ENCODE peak calls at places on chromosomes 7 and 10, in ten cellular contexts. B, K, X, A, Z, J, W, Q, O and I are unnamed samples. For H3K27me3, the result is how much of the 10 kb centered on the place peaks cover.

GRCh38 chr7:46545790-46546189 is 624.7 kb upstream of the IGFBP3 start:
- DNase-seq in B (no peak), K (no peak), X (no peak), A (no peak), Z (no peak), J (peak), W (no peak), Q (no peak), O (peak), I (no peak)

GRCh38 chr7:74587435-74588126 is 69.9 kb upstream of the GTF2I start:
- DNase-seq in B (peak), K (peak), X (peak), A (peak), Z (peak), J (peak), W (peak), Q (peak), O (no peak), I (peak)

GRCh38 chr10:124217906-124218769 is 124.7 kb upstream of the CHST15 start:
- DNase-seq in B (no peak), K (no peak), X (no peak), A (peak), Z (no peak), J (no peak), W (no peak), Q (no peak), O (no peak), I (no peak)

GRCh38 chr10:96333091-96333490 is 25.7 kb downstream of the OPALIN start:
- DNase-seq in B (no peak), K (no peak), X (no peak), A (no peak), Z (no peak), J (no peak), W (no peak), Q (no peak), O (no peak), I (no peak)

GRCh38 chr7:131007439-131008330 is 273.7 kb upstream of the KLF14 start:
- DNase-seq in B (peak), K (peak), X (peak), A (peak), Z (peak), J (no peak), W (no peak), Q (peak), O (peak), I (peak)

GRCh38 chr10:130658687-130659290 is 522.6 kb downstream of the GLRX3 start:
- DNase-seq in B (no peak), K (no peak), X (no peak), A (no peak), Z (no peak), J (no peak), W (no peak), Q (no peak), O (no peak), I (no peak)

GRCh38 chr7:24932815-24933214 is 47.2 kb downstream of the OSBPL3 start:
- DNase-seq in B (no peak), K (no peak), X (no peak), A (peak), Z (no peak), J (no peak), W (no peak), Q (no peak), O (no peak), I (no peak)

GRCh38 chr10:50541317-50541716 is 82.4 kb downstream of the SGMS1 start:
- DNase-seq in B (no peak), K (no peak), X (no peak), A (no peak), Z (no peak), J (no peak), W (no peak), Q (no peak), O (no peak), I (no peak)

GRCh38 chr10:116715396-116715795 is 27.0 kb downstream of the HSPA12A start:
- DNase-seq in B (no peak), K (no peak), X (no peak), A (no peak), Z (no peak), J (no peak), W (no peak), Q (no peak), O (no peak), I (no peak)

GRCh38 chr10:71424496-71425194 is 27.9 kb downstream of the CDH23 start:
- DNase-seq in B (no peak), K (no peak), X (no peak), A (no peak), Z (no peak), J (no peak), W (no peak), Q (no peak), O (peak), I (no peak)

GRCh38 chr10:67789769-67790168 is 48.2 kb downstream of the DNAJC12 start:
- DNase-seq in B (no peak), K (no peak), X (no peak), A (no peak), Z (no peak), J (no peak), W (no peak), Q (no peak), O (no peak), I (no peak)

GRCh38 chr10:99115703-99116102 is 119.9 kb downstream of the HPSE2 start:
- DNase-seq in B (no peak), K (no peak), X (no peak), A (no peak), Z (no peak), J (no peak), W (no peak), Q (no peak), O (no peak), I (no peak)

GRCh38 chr10:129993621-129994020 is 29.5 kb upstream of the EBF3 start:
- DNase-seq in B (no peak), K (no peak), X (no peak), A (no peak), Z (no peak), J (no peak), W (no peak), Q (no peak), O (no peak), I (no peak)

GRCh38 chr7:13099197-13099795 is 411.9 kb downstream of the ARL4A start:
- DNase-seq in B (no peak), K (no peak), X (no peak), A (no peak), Z (no peak), J (peak), W (no peak), Q (no peak), O (no peak), I (no peak)

GRCh38 chr7:74452748-74453320 is 872 bp upstream of the GTF2IRD1 start:
- DNase-seq in B (peak), K (peak), X (peak), A (no peak), Z (peak), J (no peak), W (peak), Q (peak), O (no peak), I (peak)

GRCh38 chr10:18949391-18949790 is 99.2 kb upstream of the MALRD1 start:
- DNase-seq in B (no peak), K (no peak), X (no peak), A (no peak), Z (no peak), J (peak), W (no peak), Q (no peak), O (no peak), I (no peak)

GRCh38 chr7:155291729-155292128 is 5.9 kb upstream of the INSIG1 start:
- DNase-seq in B (no peak), K (no peak), X (no peak), A (no peak), Z (no peak), J (no peak), W (no peak), Q (no peak), O (no peak), I (no peak)

GRCh38 chr7:55304363-55304762 is 60.8 kb upstream of the LANCL2 start:
- DNase-seq in B (no peak), K (no peak), X (no peak), A (no peak), Z (no peak), J (no peak), W (no peak), Q (no peak), O (no peak), I (no peak)

GRCh38 chr7:68192941-68193340 is 1196.3 kb downstream of the TYW1 start:
- DNase-seq in B (no peak), K (no peak), X (peak), A (no peak), Z (no peak), J (no peak), W (no peak), Q (no peak), O (no peak), I (no peak)

GRCh38 chr7:155369-156000 is 36.9 kb upstream of the FAM20C start:
- DNase-seq in B (no peak), K (no peak), X (no peak), A (no peak), Z (no peak), J (no peak), W (peak), Q (no peak), O (no peak), I (no peak)

GRCh38 chr7:46169384-46169755 is 248.3 kb upstream of the IGFBP3 start:
- DNase-seq in B (no peak), K (no peak), X (no peak), A (no peak), Z (no peak), J (no peak), W (no peak), Q (no peak), O (no peak), I (no peak)

GRCh38 chr10:49713266-49713665 is 33.8 kb downstream of the C10orf53 start:
- DNase-seq in B (no peak), K (no peak), X (no peak), A (no peak), Z (no peak), J (no peak), W (no peak), Q (no peak), O (no peak), I (no peak)

GRCh38 chr10:79402951-79403350 is 42.5 kb downstream of the ZCCHC24 start:
- DNase-seq in B (peak), K (no peak), X (no peak), A (no peak), Z (peak), J (no peak), W (peak), Q (no peak), O (no peak), I (peak)
- H3K4me3 ChIP-seq in B (no peak), K (no peak), X (no peak), A (no peak), Z (no peak), J (no peak), W (no peak), Q (no peak), O (no peak), I (no peak)

GRCh38 chr10:101061814-101062230 is at the start of gene KAZALD1:
- DNase-seq in B (no peak), K (no peak), X (no peak), A (no peak), Z (no peak), J (no peak), W (no peak), Q (no peak), O (no peak), I (no peak)
- H3K27me3 ChIP-seq in B (under half), K (under half), X (under half), A (half or more), Z (under half), J (under half), W (under half), Q (under half), O (under half), I (under half)

GRCh38 chr10:125719173-125720001 is at the start of gene EDRF1:
- DNase-seq in B (peak), K (peak), X (peak), A (peak), Z (peak), J (peak), W (peak), Q (peak), O (peak), I (peak)

GRCh38 chr10:125726914-125727313 is 7.4 kb downstream of the EDRF1 start:
- DNase-seq in B (no peak), K (no peak), X (no peak), A (no peak), Z (no peak), J (no peak), W (no peak), Q (no peak), O (no peak), I (no peak)

GRCh38 chr10:125722811-125723210 is 3.3 kb downstream of the EDRF1 start:
- DNase-seq in B (no peak), K (no peak), X (no peak), A (no peak), Z (no peak), J (no peak), W (no peak), Q (no peak), O (no peak), I (no peak)

GRCh38 chr10:125720002-125720382 is 483 bp downstream of the EDRF1 start:
- DNase-seq in B (no peak), K (no peak), X (peak), A (no peak), Z (no peak), J (no peak), W (no peak), Q (peak), O (no peak), I (no peak)

DNA sequence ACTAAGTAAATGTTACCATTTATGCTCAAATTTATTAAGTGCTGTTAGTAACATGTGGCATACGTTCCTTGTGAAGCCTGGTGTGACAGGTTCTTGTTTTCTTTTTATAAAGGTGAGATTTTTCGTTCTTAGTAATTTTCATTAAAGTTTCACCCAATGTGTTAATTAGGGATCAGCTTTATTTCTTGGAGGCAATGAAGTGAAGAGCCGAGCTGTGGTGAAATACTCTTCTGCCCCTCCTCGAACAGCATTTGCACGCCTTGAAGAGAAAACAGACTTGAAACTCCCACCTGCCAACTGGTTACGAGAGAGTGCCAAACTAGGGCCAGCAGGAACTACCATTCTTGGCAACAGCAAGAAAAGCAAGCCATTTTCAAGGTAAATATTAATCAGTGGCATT is 1.5 kb downstream of the EDRF1 start:
- DNase-seq in B (no peak), K (no peak), X (no peak), A (no peak), Z (no peak), J (no peak), W (no peak), Q (no peak), O (no peak), I (no peak)
- H3K4me3 ChIP-seq in B (no peak), K (no peak), X (no peak), A (peak), Z (peak), J (no peak), W (no peak), Q (peak), O (no peak), I (no peak)

GRCh38 chr7:106029941-106030340 is 66.9 kb downstream of the CDHR3 start:
- DNase-seq in B (no peak), K (no peak), X (no peak), A (no peak), Z (no peak), J (no peak), W (no peak), Q (no peak), O (no peak), I (no peak)
- H3K27me3 ChIP-seq in B (under half), K (under half), X (under half), A (under half), Z (under half), J (under half), W (under half), Q (under half), O (under half), I (under half)

DNA sequence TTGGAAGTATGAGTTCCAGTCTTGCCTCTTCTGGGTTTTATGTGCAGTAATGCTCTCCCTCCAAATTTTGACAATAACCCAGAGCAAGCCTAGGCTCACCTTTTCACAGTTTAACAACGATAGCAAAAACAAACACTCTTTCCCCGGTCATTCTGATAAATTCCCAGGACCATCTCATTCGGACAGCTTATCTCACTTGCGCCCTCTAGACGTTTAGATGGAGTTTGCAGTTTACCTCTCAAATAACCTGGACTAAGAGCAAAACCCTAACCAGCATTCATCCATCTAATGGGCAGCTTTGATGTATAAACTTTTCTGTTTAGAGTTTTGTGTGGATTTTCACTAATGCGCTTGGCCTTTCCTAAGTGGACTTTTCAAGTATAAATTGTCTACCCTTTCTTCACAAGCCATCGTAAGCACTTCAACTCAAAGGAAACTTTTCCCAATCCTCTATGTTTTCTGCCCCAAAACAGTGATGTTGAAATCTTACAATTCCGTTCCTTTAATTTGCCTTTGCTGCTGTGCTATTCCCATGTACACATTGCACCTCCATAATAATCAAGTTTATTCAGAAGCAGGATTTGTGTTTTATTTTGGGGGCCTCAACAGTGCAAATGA is 114.9 kb downstream of the HDAC9 start:
- DNase-seq in B (no peak), K (peak), X (peak), A (peak), Z (no peak), J (no peak), W (no peak), Q (no peak), O (peak), I (no peak)
- H3K4me3 ChIP-seq in B (no peak), K (no peak), X (no peak), A (no peak), Z (no peak), J (no peak), W (no peak), Q (no peak), O (no peak), I (no peak)

GRCh38 chr7:66219805-66220204 is 14.7 kb downstream of the TPST1 start:
- DNase-seq in B (no peak), K (no peak), X (no peak), A (no peak), Z (no peak), J (no peak), W (no peak), Q (no peak), O (no peak), I (no peak)

GRCh38 chr7:66213637-66214036 is 8.5 kb downstream of the TPST1 start:
- DNase-seq in B (no peak), K (no peak), X (no peak), A (no peak), Z (no peak), J (no peak), W (no peak), Q (no peak), O (no peak), I (no peak)

GRCh38 chr7:66211429-66211828 is 6.3 kb downstream of the TPST1 start:
- DNase-seq in B (no peak), K (no peak), X (no peak), A (no peak), Z (no peak), J (no peak), W (no peak), Q (no peak), O (no peak), I (no peak)

GRCh38 chr7:66221442-66221841 is 16.3 kb downstream of the TPST1 start:
- DNase-seq in B (no peak), K (no peak), X (no peak), A (no peak), Z (no peak), J (no peak), W (no peak), Q (no peak), O (no peak), I (no peak)

DNA sequence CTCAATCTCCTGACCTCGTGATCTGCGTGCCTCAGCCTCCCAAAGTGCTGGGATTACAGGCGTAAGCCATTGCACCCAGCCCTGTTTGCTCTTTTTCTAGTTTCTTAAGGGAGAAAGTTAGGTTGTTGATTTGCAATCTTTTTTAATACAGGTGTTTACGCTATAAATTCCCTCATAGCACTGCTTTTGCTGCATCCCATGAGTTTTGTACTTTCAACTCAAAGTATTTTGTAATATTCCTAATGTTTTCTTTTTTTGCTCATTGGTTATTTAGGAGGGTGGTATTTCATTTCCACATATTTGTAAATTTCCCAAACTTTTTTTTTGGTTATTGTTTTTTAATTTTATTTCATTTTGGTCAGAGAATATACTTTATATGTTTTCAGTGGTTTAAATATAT is 11.6 kb downstream of the TPST1 start:
- DNase-seq in B (no peak), K (no peak), X (no peak), A (no peak), Z (no peak), J (no peak), W (no peak), Q (no peak), O (no peak), I (no peak)
- H3K27me3 ChIP-seq in B (under half), K (under half), X (under half), A (under half), Z (under half), J (under half), W (under half), Q (under half), O (under half), I (under half)

GRCh38 chr10:69225681-69226080 is 5.5 kb downstream of the HKDC1 start:
- DNase-seq in B (no peak), K (no peak), X (no peak), A (no peak), Z (no peak), J (no peak), W (no peak), Q (no peak), O (no peak), I (no peak)

GRCh38 chr10:69224862-69225657 is 4.9 kb downstream of the HKDC1 start:
- DNase-seq in B (no peak), K (no peak), X (no peak), A (no peak), Z (no peak), J (no peak), W (no peak), Q (no peak), O (peak), I (no peak)

GRCh38 chr10:69229565-69229886 is 9.4 kb downstream of the HKDC1 start:
- DNase-seq in B (no peak), K (no peak), X (no peak), A (no peak), Z (no peak), J (no peak), W (no peak), Q (no peak), O (no peak), I (no peak)

GRCh38 chr10:69228151-69228550 is 8.0 kb downstream of the HKDC1 start:
- DNase-seq in B (no peak), K (no peak), X (no peak), A (no peak), Z (no peak), J (no peak), W (no peak), Q (no peak), O (no peak), I (no peak)

DNA sequence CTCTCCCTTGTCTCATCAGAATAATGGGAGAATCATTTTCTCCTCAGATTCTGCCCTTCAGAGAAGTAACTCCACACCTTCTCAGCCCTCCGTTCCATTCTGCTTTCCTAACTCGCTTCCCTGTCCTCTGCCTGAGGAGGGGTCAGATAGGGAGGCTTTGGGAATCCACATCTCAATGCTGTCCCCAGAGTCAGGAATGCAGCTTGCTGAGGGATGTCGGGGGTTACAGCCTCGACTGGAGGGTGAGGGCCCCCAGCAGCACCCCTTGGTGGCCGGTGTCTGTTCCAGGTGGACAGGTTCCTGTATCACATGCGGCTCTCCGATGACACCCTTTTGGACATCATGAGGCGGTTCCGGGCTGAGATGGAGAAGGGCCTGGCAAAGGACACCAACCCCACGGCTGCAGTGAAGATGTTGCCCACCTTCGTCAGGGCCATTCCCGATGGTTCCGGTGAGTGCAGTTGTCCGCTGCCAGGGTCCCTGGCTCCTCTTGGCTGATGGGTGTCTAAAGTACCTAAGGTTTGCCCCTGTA is 6.9 kb downstream of the HKDC1 start:
- DNase-seq in B (no peak), K (no peak), X (no peak), A (no peak), Z (no peak), J (no peak), W (no peak), Q (no peak), O (no peak), I (no peak)
- H3K4me3 ChIP-seq in B (no peak), K (no peak), X (no peak), A (no peak), Z (no peak), J (no peak), W (no peak), Q (no peak), O (no peak), I (no peak)